ENCODE peak calls at places on chromosome 2, in five cellular contexts. One of them, this sample, is unnamed.

GRCh38 chr2:15754703-15755099 is 163.0 kb downstream of the DDX1 start:
- DNase-seq in GM23248: no peak
- DNase-seq in B cell: no peak
- DNase-seq in left ventricle myocardium inferior: no peak
- DNase-seq in posterior vena cava: no peak
- DNase-seq in this sample: no peak

GRCh38 chr2:143960177-143960576 is 559.7 kb downstream of the ZEB2 start:
- DNase-seq in GM23248: peak
- DNase-seq in B cell: no peak
- DNase-seq in left ventricle myocardium inferior: no peak
- DNase-seq in posterior vena cava: no peak
- DNase-seq in this sample: peak

GRCh38 chr2:166092889-166093288 is 34.9 kb downstream of the SCN1A start:
- DNase-seq in GM23248: peak
- DNase-seq in B cell: no peak
- DNase-seq in left ventricle myocardium inferior: no peak
- DNase-seq in posterior vena cava: no peak
- DNase-seq in this sample: peak

GRCh38 chr2:145095641-145096435 is 575.9 kb upstream of the ZEB2 start:
- DNase-seq in GM23248: peak
- DNase-seq in B cell: no peak
- DNase-seq in left ventricle myocardium inferior: no peak
- DNase-seq in posterior vena cava: no peak
- DNase-seq in this sample: peak

GRCh38 chr2:180063494-180063893 is 56.4 kb upstream of the CWC22 start:
- DNase-seq in GM23248: no peak
- DNase-seq in B cell: no peak
- DNase-seq in left ventricle myocardium inferior: no peak
- DNase-seq in posterior vena cava: no peak
- DNase-seq in this sample: no peak

GRCh38 chr2:43293744-43294695 is 67.6 kb upstream of the ZFP36L2 start:
- DNase-seq in GM23248: peak
- DNase-seq in B cell: no peak
- DNase-seq in left ventricle myocardium inferior: no peak
- DNase-seq in posterior vena cava: no peak
- DNase-seq in this sample: peak

GRCh38 chr2:218582085-218582484 is 13.4 kb downstream of the CNOT9 start:
- DNase-seq in GM23248: peak
- DNase-seq in B cell: no peak
- DNase-seq in left ventricle myocardium inferior: no peak
- DNase-seq in posterior vena cava: no peak
- DNase-seq in this sample: peak

GRCh38 chr2:136653836-136654235 is 111.5 kb upstream of the THSD7B start:
- DNase-seq in GM23248: no peak
- DNase-seq in B cell: no peak
- DNase-seq in left ventricle myocardium inferior: no peak
- DNase-seq in posterior vena cava: no peak
- DNase-seq in this sample: no peak

GRCh38 chr2:128287780-128288735 is 30.6 kb downstream of the HS6ST1 start:
- DNase-seq in GM23248: no peak
- DNase-seq in B cell: no peak
- DNase-seq in left ventricle myocardium inferior: peak
- DNase-seq in posterior vena cava: no peak
- DNase-seq in this sample: no peak

GRCh38 chr2:143284087-143284675 is 155.0 kb downstream of the ARHGAP15 start:
- DNase-seq in GM23248: peak
- DNase-seq in B cell: peak
- DNase-seq in left ventricle myocardium inferior: no peak
- DNase-seq in posterior vena cava: no peak
- DNase-seq in this sample: peak

GRCh38 chr2:88885275-88885674 is 193.8 kb downstream of the RPIA start:
- DNase-seq in GM23248: no peak
- DNase-seq in B cell: peak
- DNase-seq in left ventricle myocardium inferior: no peak
- DNase-seq in posterior vena cava: no peak
- DNase-seq in this sample: no peak

GRCh38 chr2:208165059-208165458 is 1.7 kb upstream of the CRYGA start:
- DNase-seq in GM23248: no peak
- DNase-seq in B cell: no peak
- DNase-seq in left ventricle myocardium inferior: no peak
- DNase-seq in posterior vena cava: no peak
- DNase-seq in this sample: no peak